ENCODE peak calls at places on chromosomes 12 and 14, in four cellular contexts. A is CD4-positive, alpha-beta memory T cell; R is psoas muscle; Z is epithelial cell of esophagus. F is an unnamed sample.
A peak's percentile ranks its signal among the peaks of the same experiment; 100 is the strongest.

GRCh38 chr14:105865266-105865903 is 339.0 kb downstream of the TMEM121 start:
- DNase-seq in Z (no peak), A (no peak), R (no peak), F (peak; percentile 40)

GRCh38 chr12:59382678-59383425 is 213.0 kb upstream of the SLC16A7 start:
- DNase-seq in A (no peak), R (no peak), Z (no peak), F (no peak)

GRCh38 chr12:29957835-29958234 is 174.1 kb upstream of the TMTC1 start:
- DNase-seq in A (no peak), R (no peak), Z (peak; percentile 5), F (no peak)

GRCh38 chr12:96244826-96245225 is 50.7 kb downstream of the ELK3 start:
- DNase-seq in Z (no peak), R (no peak), A (no peak), F (no peak)

GRCh38 chr12:72388322-72388721 is 116.2 kb downstream of the TRHDE start:
- DNase-seq in R (no peak), Z (no peak), A (no peak), F (no peak)

GRCh38 chr12:71216725-71217579 is 59.2 kb upstream of the TSPAN8 start:
- DNase-seq in R (no peak), A (no peak), Z (peak; percentile 53), F (no peak)

GRCh38 chr12:73867147-73867546 is 670.5 kb upstream of the ATXN7L3B start:
- DNase-seq in A (no peak), Z (peak; percentile 23), R (no peak), F (no peak)

GRCh38 chr12:23781118-23781517 is 168.4 kb downstream of the SOX5 start:
- DNase-seq in A (no peak), Z (no peak), R (no peak), F (no peak)

GRCh38 chr14:91271639-91272038 is 27.1 kb upstream of the GPR68 start:
- DNase-seq in A (no peak), Z (no peak), R (no peak), F (no peak)

GRCh38 chr12:90909069-90909676 is 45.8 kb downstream of the CCER1 start:
- DNase-seq in A (no peak), R (no peak), Z (peak; percentile 59), F (no peak)

GRCh38 chr12:47361389-47362031 is 281.8 kb upstream of the AMIGO2 start:
- DNase-seq in R (no peak), A (peak; percentile 64), Z (peak; percentile 63), F (no peak)

GRCh38 chr14:75831455-75831854 is 150.3 kb downstream of the TGFB3 start:
- DNase-seq in Z (peak; percentile 86), R (peak; percentile 56), A (peak; percentile 51), F (peak; percentile 88)

GRCh38 chr14:85471156-85471555 is 58.8 kb upstream of the FLRT2 start:
- DNase-seq in R (no peak), A (no peak), Z (no peak), F (no peak)

GRCh38 chr12:12926571-12927071 is 25.3 kb downstream of the GPRC5D start:
- DNase-seq in R (no peak), A (no peak), Z (peak; percentile 40), F (no peak)

GRCh38 chr14:63770187-63770807 is 42.4 kb upstream of the SGPP1 start:
- DNase-seq in R (no peak), A (peak; percentile 63), Z (peak; percentile 60), F (no peak)

GRCh38 chr12:34033628-34034296 is 11.5 kb downstream of the ALG10 start:
- DNase-seq in Z (peak; percentile 43), R (no peak), A (no peak), F (no peak)

GRCh38 chr12:43742106-43742505 is 16.5 kb downstream of the PUS7L start:
- DNase-seq in R (no peak), A (no peak), Z (peak; percentile 18), F (no peak)

GRCh38 chr12:2418579-2418978 is 365.8 kb downstream of the CACNA1C start:
- DNase-seq in R (no peak), A (no peak), Z (no peak), F (no peak)

GRCh38 chr12:101743242-101743641 is 4.0 kb upstream of the SYCP3 start:
- DNase-seq in A (no peak), Z (no peak), R (no peak), F (no peak)

GRCh38 chr14:99454246-99454645 is 26.4 kb downstream of the SETD3 start:
- DNase-seq in R (no peak), Z (no peak), A (no peak), F (no peak)

GRCh38 chr14:22226381-22226780 is 362.6 kb downstream of the DAD1 start:
- DNase-seq in R (no peak), Z (peak; percentile 54), A (peak; percentile 40), F (no peak)

GRCh38 chr14:64919618-64920017 is 5.4 kb downstream of the CHURC1 start:
- DNase-seq in R (no peak), A (no peak), Z (no peak), F (peak; percentile 56)

GRCh38 chr14:89402363-89402762 is 14.7 kb downstream of the FOXN3 start:
- DNase-seq in Z (no peak), R (no peak), A (no peak), F (no peak)

GRCh38 chr12:28191018-28191595 is 851 bp downstream of the CCDC91 start:
- DNase-seq in R (no peak), A (peak; percentile 75), Z (peak; percentile 60), F (peak; percentile 29)

GRCh38 chr14:82420874-82421273 is 887.2 kb upstream of the SEL1L start:
- DNase-seq in R (no peak), Z (no peak), A (no peak), F (no peak)

GRCh38 chr12:95615735-95616134 is 64.5 kb upstream of the USP44 start:
- DNase-seq in A (no peak), Z (no peak), R (no peak), F (no peak)

GRCh38 chr12:109943811-109944210 is 43.7 kb downstream of the TCHP start:
- DNase-seq in R (no peak), Z (peak; percentile 33), A (no peak), F (no peak)

GRCh38 chr14:104689620-104690265 is 325 bp downstream of the INF2 start:
- DNase-seq in Z (no peak), R (no peak), A (peak; percentile 41), F (no peak)

GRCh38 chr12:132559652-132560420 is 50.5 kb downstream of the LRCOL1 start:
- DNase-seq in Z (peak; percentile 76), R (peak; percentile 72), A (no peak), F (no peak)

GRCh38 chr14:28652782-28653181 is 113.8 kb upstream of the FOXG1 start:
- DNase-seq in Z (peak; percentile 92), A (no peak), R (no peak), F (no peak)

GRCh38 chr14:85315891-85316290 is 214.1 kb upstream of the FLRT2 start:
- DNase-seq in R (no peak), A (no peak), Z (no peak), F (no peak)

GRCh38 chr12:12008232-12008850 is 62.4 kb upstream of the BCL2L14 start:
- DNase-seq in Z (no peak), A (peak; percentile 73), R (no peak), F (no peak)

GRCh38 chr12:32893458-32893857 is 3.1 kb downstream of the PKP2 start:
- DNase-seq in Z (no peak), A (no peak), R (no peak), F (no peak)

GRCh38 chr12:32894566-32894965 is 2.0 kb downstream of the PKP2 start:
- DNase-seq in Z (no peak), A (no peak), R (no peak), F (no peak)

GRCh38 chr12:32891526-32891925 is 5.1 kb downstream of the PKP2 start:
- DNase-seq in Z (no peak), A (no peak), R (no peak), F (no peak)

GRCh38 chr12:32891956-32892355 is 4.6 kb downstream of the PKP2 start:
- DNase-seq in A (no peak), Z (peak; percentile 68), R (no peak), F (no peak)

GRCh38 chr12:32893008-32893407 is 3.6 kb downstream of the PKP2 start:
- DNase-seq in R (no peak), Z (no peak), A (no peak), F (no peak)
- H3K4me3 ChIP-seq in R (no peak overlapping the region), Z (no peak overlapping the region), A (no peak overlapping the region), F (no peak overlapping the region)

DNA sequence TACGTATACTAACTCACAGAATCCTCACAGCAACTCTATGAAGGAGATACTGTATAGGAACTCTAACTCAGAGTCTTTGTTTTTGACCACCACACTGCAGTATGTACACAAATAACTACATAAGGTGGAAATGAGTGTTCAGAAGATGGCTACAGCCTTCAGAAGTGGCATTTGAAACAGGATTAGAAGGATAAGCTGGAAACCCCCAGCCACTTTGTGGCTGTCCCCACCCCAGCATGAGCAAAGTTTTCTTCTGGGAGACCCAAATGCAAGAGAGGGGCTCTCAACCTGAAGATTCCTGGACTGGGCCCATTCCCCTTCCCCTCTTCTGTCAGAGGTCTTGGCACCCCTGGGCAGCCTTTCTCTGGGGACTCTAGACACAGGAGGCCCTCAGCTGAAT is 43.2 kb upstream of the PNMA1 start:
- DNase-seq in R (no peak), A (peak; percentile 60), Z (no peak), F (no peak)
- H3K4me3 ChIP-seq in R (peak overlapping the region; percentile 78), A (no peak overlapping the region), Z (peak overlapping the region; percentile 76), F (no peak overlapping the region)

GRCh38 chr14:58768977-58769376 is 131.2 kb downstream of the DACT1 start:
- DNase-seq in A (no peak), R (no peak), Z (no peak), F (no peak)
- H3K4me3 ChIP-seq in A (no peak overlapping the region), R (no peak overlapping the region), Z (no peak overlapping the region), F (no peak overlapping the region)

GRCh38 chr14:102479777-102480176 is 29.8 kb downstream of the ANKRD9 start:
- DNase-seq in A (no peak), R (peak; percentile 80), Z (no peak), F (peak; percentile 83)
- H3K4me3 ChIP-seq in A (no peak overlapping the region), R (peak overlapping the region; percentile 33), Z (no peak overlapping the region), F (no peak overlapping the region)

F was measured in left lung.